ENCODE peak calls at places on chromosomes 7 and 10, in six cellular contexts. X, O, H, S, M and A are unnamed samples. For H3K27me3, the result is how much of the 10 kb centered on the place peaks cover.

GRCh38 chr7:32879460-32879859 is 12.1 kb downstream of the KBTBD2 start:
- DNase-seq in H (no peak), X (peak), O (no peak), S (no peak), M (no peak), A (no peak)

GRCh38 chr7:44212018-44212417 is 11.2 kb downstream of the YKT6 start:
- DNase-seq in O (no peak), X (no peak), S (no peak), M (no peak), H (no peak), A (no peak)

GRCh38 chr7:95501261-95501816 is 15.6 kb downstream of the ASB4 start:
- DNase-seq in O (no peak), H (peak), M (no peak), X (no peak), S (no peak), A (no peak)

GRCh38 chr10:122237326-122237725 is 33.8 kb upstream of the BTBD16 start:
- DNase-seq in M (no peak), X (no peak), S (no peak), H (no peak), O (peak), A (no peak)

GRCh38 chr7:47407821-47408674 is 173.9 kb downstream of the TNS3 start:
- DNase-seq in O (no peak), M (no peak), H (no peak), X (peak), S (no peak), A (no peak)

GRCh38 chr7:129665013-129665401 is 53.5 kb downstream of the NRF1 start:
- DNase-seq in M (no peak), X (peak), S (peak), H (no peak), O (peak), A (peak)

GRCh38 chr10:128047337-128047736 is 78.9 kb downstream of the MKI67 start:
- DNase-seq in O (no peak), H (peak), X (peak), M (no peak), S (peak), A (peak)

GRCh38 chr7:30226593-30227268 is 57.7 kb upstream of the ZNRF2 start:
- DNase-seq in H (no peak), X (peak), M (peak), S (peak), O (peak), A (no peak)

GRCh38 chr10:14325325-14325955 is 5.3 kb downstream of the FRMD4A start:
- DNase-seq in X (peak), M (peak), S (peak), H (no peak), O (no peak), A (no peak)

GRCh38 chr7:129990403-129991192 is 37.8 kb upstream of the UBE2H start:
- DNase-seq in H (no peak), M (peak), X (no peak), S (no peak), O (no peak), A (no peak)

GRCh38 chr7:64098-64521 is 128.3 kb upstream of the FAM20C start:
- DNase-seq in O (peak), M (peak), X (peak), S (no peak), H (no peak), A (no peak)

GRCh38 chr10:60878224-60878623 is 65.8 kb downstream of the RHOBTB1 start:
- DNase-seq in S (no peak), H (no peak), X (no peak), O (no peak), M (no peak), A (peak)

GRCh38 chr10:105605873-105606272 is 964.8 kb downstream of the SORCS3 start:
- DNase-seq in S (no peak), H (no peak), M (no peak), O (no peak), X (no peak), A (no peak)

GRCh38 chr10:77949167-77949566 is 22.6 kb upstream of the DLG5 start:
- DNase-seq in M (no peak), X (no peak), H (no peak), S (peak), O (no peak), A (no peak)

GRCh38 chr7:10128748-10129147 is 844.9 kb upstream of the PHF14 start:
- DNase-seq in M (no peak), X (peak), H (no peak), O (peak), S (no peak), A (no peak)

GRCh38 chr10:76558586-76558985 is 1079.0 kb downstream of the KCNMA1 start:
- DNase-seq in O (no peak), M (peak), X (no peak), S (no peak), H (no peak), A (no peak)

GRCh38 chr10:338176-339037 is 203.2 kb downstream of the ZMYND11 start:
- DNase-seq in O (no peak), M (no peak), H (no peak), X (no peak), S (no peak), A (no peak)

GRCh38 chr10:72059843-72060822 is 28.2 kb downstream of the SPOCK2 start:
- DNase-seq in O (no peak), X (peak), S (no peak), H (no peak), M (no peak), A (no peak)

GRCh38 chr10:48937796-48938195 is 1.8 kb downstream of the LRRC18 start:
- DNase-seq in O (no peak), M (no peak), S (no peak), H (no peak), X (no peak), A (no peak)

DNA sequence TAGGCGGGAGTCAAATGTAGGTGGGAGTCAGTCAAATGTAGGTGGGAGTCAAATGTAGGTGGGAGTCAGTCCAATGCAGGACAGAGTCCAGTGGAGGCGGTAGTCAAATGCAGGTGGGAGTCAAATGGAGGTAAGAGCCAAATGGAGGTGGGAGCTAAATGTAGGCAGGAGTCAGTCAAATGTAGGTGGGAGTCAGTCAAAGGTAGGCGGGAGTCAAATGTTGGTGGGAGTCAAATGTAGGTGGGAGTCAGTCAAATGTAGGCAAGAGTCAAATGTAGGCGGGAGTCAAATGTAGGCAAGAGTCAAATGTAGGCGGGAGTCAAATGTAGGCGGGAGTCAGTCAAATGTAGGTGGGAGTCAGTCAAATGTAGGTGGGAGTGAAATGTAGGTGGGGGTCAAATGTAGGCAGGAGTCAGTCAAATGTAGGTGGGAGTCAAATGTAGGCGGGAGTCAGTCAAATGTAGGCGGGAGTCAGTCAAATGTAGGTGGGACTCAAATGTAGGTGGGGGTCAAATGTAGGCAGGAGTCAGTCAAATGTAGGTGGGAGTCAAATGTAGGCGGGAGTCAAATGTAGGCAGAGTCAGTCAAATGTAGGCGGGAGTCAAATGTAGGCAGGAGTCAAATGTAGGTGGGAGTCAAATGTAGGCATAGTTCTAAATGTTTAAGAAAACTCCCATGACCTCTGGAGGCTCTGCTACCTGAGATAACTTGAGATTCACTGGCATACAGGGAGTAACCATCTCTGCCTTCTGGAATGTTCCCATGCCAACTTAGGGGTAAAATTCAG is 30.2 kb upstream of the ZFAND2A start:
- DNase-seq in H (no peak), X (no peak), M (no peak), O (no peak), S (no peak), A (no peak)
- H3K27me3 ChIP-seq in H (under half), X (half or more), M (under half), O (half or more), S (under half), A (under half)

GRCh38 chr10:52314822-52315552 is 906 bp downstream of the DKK1 start:
- DNase-seq in O (peak), M (no peak), S (no peak), X (no peak), H (no peak), A (no peak)

GRCh38 chr10:52318136-52318810 is 4.2 kb downstream of the DKK1 start:
- DNase-seq in X (no peak), M (no peak), S (no peak), H (no peak), O (no peak), A (no peak)

GRCh38 chr10:52316500-52316899 is 2.4 kb downstream of the DKK1 start:
- DNase-seq in O (no peak), H (no peak), X (no peak), S (no peak), M (no peak), A (no peak)

GRCh38 chr10:52314007-52314821 is at the start of gene DKK1:
- DNase-seq in O (peak), S (peak), H (no peak), X (peak), M (peak), A (no peak)

DNA sequence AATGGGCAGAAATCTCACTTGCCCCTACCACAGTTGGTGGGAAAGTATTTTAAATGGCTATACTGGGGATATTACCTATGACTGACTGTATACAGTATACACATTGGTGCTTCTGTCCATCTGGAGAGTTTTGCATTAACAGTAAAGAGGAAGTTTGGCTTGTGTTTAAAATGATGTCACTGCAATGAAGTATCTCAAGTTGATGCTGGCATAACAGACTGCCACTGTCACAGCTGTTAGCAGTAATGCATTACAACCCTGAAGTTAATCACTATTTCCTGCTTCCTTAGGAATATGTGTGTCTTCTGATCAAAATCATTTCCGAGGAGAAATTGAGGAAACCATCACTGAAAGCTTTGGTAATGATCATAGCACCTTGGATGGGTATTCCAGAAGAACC is 1.9 kb downstream of the DKK1 start:
- DNase-seq in S (no peak), H (no peak), X (no peak), M (no peak), O (no peak), A (no peak)
- H3K4me3 ChIP-seq in S (no peak), H (no peak), X (no peak), M (peak), O (peak), A (no peak)

GRCh38 chr7:55651057-55651456 is 78.8 kb upstream of the VOPP1 start:
- DNase-seq in O (no peak), X (peak), M (no peak), S (no peak), H (no peak), A (no peak)

DNA sequence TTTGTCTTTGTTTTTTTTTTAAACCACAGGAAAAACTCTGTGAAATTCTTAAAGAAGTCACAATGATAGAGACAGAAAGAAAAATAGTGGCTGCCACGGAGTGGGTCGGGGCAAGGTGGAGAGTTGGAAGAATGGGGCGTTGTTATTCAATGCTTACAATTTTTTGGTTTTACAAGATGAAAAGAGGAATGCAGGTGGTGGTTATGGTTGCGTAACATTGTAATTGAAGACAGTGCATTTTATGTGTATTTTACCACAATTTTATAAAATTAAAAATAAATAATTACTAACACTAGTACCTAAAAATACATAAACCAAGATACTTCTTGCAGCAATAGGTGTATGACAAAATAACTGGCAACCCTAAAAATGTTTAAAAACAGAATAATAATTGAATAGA is 76.9 kb upstream of the VOPP1 start:
- DNase-seq in H (no peak), O (no peak), S (no peak), X (no peak), M (no peak), A (no peak)
- TF ChIP-seq GABPA in H (no peak), O (no peak), S (no peak), X (no peak), M (no peak), A (no peak)

GRCh38 chr10:131216681-131217230 is 94.8 kb downstream of the TCERG1L start:
- DNase-seq in X (no peak), O (no peak), S (no peak), M (no peak), H (no peak), A (no peak)
- H3K27me3 ChIP-seq in X (under half), O (under half), S (under half), M (under half), H (under half), A (under half)

GRCh38 chr10:99733366-99733765 is 1.3 kb downstream of the CUTC start:
- DNase-seq in X (peak), H (no peak), O (no peak), S (no peak), M (no peak), A (no peak)

GRCh38 chr10:99732033-99732912 is at the start of the genes COX15 and CUTC:
- DNase-seq in O (peak), X (peak), H (peak), M (peak), S (peak), A (peak)

GRCh38 chr10:99731296-99732032 is 463 bp downstream of the COX15 start:
- DNase-seq in O (no peak), S (no peak), X (no peak), M (no peak), H (no peak), A (no peak)

GRCh38 chr10:99730026-99730425 is 1.9 kb downstream of the COX15 start:
- DNase-seq in S (no peak), H (no peak), X (no peak), O (no peak), M (no peak), A (no peak)
- H3K4me3 ChIP-seq in S (no peak), H (no peak), X (no peak), O (no peak), M (no peak), A (no peak)

GRCh38 chr10:125144693-125145623 is 15.4 kb downstream of the CTBP2 start:
- DNase-seq in S (no peak), M (no peak), O (peak), H (no peak), X (peak), A (peak)
- TF ChIP-seq GABPA in S (no peak), M (no peak), O (no peak), H (no peak), X (no peak), A (no peak)

GRCh38 chr7:68005992-68006391 is 1009.4 kb downstream of the TYW1 start:
- DNase-seq in M (no peak), S (no peak), O (no peak), X (no peak), H (no peak), A (no peak)
- H3K27me3 ChIP-seq in M (under half), S (under half), O (under half), X (under half), H (under half), A (under half)

DNA sequence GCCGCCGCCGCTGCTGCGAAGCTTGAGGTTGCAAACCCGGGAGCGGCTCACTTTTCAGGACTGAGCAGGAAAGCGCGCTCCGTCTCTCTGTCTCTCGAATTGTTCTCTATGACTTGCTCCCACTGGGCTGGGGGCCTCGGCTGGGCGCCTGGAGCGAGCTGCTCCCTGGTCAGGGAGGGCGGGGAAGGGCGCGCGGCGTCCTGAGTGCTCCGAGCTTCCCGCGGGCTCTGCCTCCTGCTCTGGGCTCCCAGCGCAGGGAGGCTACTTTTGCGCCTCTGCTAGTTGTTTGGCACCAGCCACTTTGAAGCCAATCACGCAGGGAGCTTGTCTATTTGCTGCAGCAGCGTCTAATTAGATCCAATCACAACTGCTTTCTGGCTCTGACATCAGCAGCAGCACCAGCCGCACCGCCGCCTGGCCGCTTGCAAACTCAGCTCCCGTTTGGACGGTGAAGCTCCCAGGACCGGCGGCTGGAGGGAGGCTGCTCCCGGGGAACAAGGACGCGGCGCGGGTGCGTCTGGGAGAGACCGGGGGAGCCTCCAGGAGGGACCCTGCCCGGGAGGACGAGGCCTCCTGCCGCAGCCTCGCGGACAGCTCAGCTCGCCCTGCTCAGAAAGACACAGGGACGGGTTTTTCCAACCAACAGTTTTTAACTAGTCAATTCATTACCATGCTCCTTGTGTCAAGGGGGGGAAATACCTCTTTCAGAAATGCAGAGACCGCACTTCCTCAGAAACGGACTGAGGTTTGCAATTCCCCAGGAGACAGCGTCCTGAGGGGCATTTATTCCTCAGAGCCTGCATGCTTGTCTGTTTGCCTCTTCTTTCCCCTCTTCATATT is at the start of gene ADARB2:
- DNase-seq in O (peak), X (no peak), S (peak), M (no peak), H (peak), A (no peak)
- H3K4me3 ChIP-seq in O (peak), X (no peak), S (peak), M (no peak), H (peak), A (no peak)